ENCODE peak calls at places on chromosome 14, in four cellular contexts. L, I, Z and Q are unnamed samples.

GRCh38 chr14:64970041-64970440 is 2.1 kb downstream of the RAB15 start:
- DNase-seq in L (no peak), I (peak), Z (no peak), Q (no peak)

GRCh38 chr14:24928501-24928900 is 121.4 kb downstream of the STXBP6 start:
- DNase-seq in L (no peak), I (no peak), Z (no peak), Q (no peak)

GRCh38 chr14:66379116-66379515 is 107.1 kb upstream of the CCDC196 start:
- DNase-seq in L (peak), I (no peak), Z (peak), Q (no peak)

GRCh38 chr14:105498430-105499255 is 7.6 kb downstream of the TEDC1 start:
- DNase-seq in L (no peak), I (no peak), Z (no peak), Q (no peak)

GRCh38 chr14:36604757-36605505 is 22.5 kb upstream of the NKX2-8 start:
- DNase-seq in L (peak), I (peak), Z (peak), Q (no peak)

GRCh38 chr14:99757331-99758070 is 35.7 kb upstream of the EML1 start:
- DNase-seq in L (peak), I (no peak), Z (no peak), Q (peak)

GRCh38 chr14:30698463-30698862 is 76.3 kb downstream of the SCFD1 start:
- DNase-seq in L (no peak), I (no peak), Z (no peak), Q (no peak)

GRCh38 chr14:83777516-83777915 is 1752.4 kb upstream of the FLRT2 start:
- DNase-seq in L (no peak), I (no peak), Z (no peak), Q (no peak)

GRCh38 chr14:77314043-77314442 is 6.6 kb downstream of the POMT2 start:
- DNase-seq in L (peak), I (peak), Z (no peak), Q (no peak)

GRCh38 chr14:101007765-101008164 is 104.2 kb upstream of the RTL1 start:
- DNase-seq in L (no peak), I (no peak), Z (no peak), Q (no peak)

GRCh38 chr14:55051426-55052258 is at the start of gene MAPK1IP1L:
- DNase-seq in L (peak), I (peak), Z (peak), Q (peak)

GRCh38 chr14:56733396-56733795 is 76.9 kb downstream of the OTX2 start:
- DNase-seq in L (no peak), I (no peak), Z (no peak), Q (no peak)

GRCh38 chr14:91369628-91370445 is 47.8 kb downstream of the CCDC88C start:
- DNase-seq in L (no peak), I (no peak), Z (no peak), Q (no peak)

GRCh38 chr14:55450124-55450523 is 9.7 kb upstream of the TBPL2 start:
- DNase-seq in L (no peak), I (no peak), Z (peak), Q (no peak)

GRCh38 chr14:59328410-59328809 is 136.8 kb downstream of the GPR135 start:
- DNase-seq in L (no peak), I (no peak), Z (no peak), Q (no peak)

GRCh38 chr14:63276492-63277342 is 42.0 kb downstream of the GPHB5 start:
- DNase-seq in L (no peak), I (no peak), Z (no peak), Q (no peak)

GRCh38 chr14:36519431-36520321 is at the start of gene NKX2-1:
- DNase-seq in L (no peak), I (no peak), Z (peak), Q (no peak)

GRCh38 chr14:93105362-93105761 is 10.4 kb downstream of the ITPK1 start:
- DNase-seq in L (peak), I (peak), Z (no peak), Q (peak)

GRCh38 chr14:91237219-91237618 is 7.3 kb downstream of the GPR68 start:
- DNase-seq in L (no peak), I (no peak), Z (no peak), Q (no peak)

GRCh38 chr14:61064866-61065265 is 83.8 kb downstream of the SLC38A6 start:
- DNase-seq in L (no peak), I (no peak), Z (no peak), Q (no peak)

GRCh38 chr14:100371773-100372172 is 48.6 kb downstream of the SLC25A47 start:
- DNase-seq in L (no peak), I (no peak), Z (no peak), Q (no peak)

GRCh38 chr14:32469388-32470160 is 140.5 kb downstream of the AKAP6 start:
- DNase-seq in L (no peak), I (no peak), Z (no peak), Q (no peak)

GRCh38 chr14:59788176-59788575 is 82.4 kb downstream of the RTN1 start:
- DNase-seq in L (no peak), I (no peak), Z (no peak), Q (no peak)

GRCh38 chr14:57871487-57872080 is 5.7 kb upstream of the SLC35F4 start:
- DNase-seq in L (peak), I (no peak), Z (no peak), Q (no peak)

GRCh38 chr14:30551460-30551859 is 7.5 kb upstream of the G2E3 start:
- DNase-seq in L (no peak), I (no peak), Z (no peak), Q (no peak)

GRCh38 chr14:32372154-32372553 is 43.1 kb downstream of the AKAP6 start:
- DNase-seq in L (no peak), I (no peak), Z (no peak), Q (no peak)

GRCh38 chr14:67411820-67412421 is at the start of gene PLEK2:
- DNase-seq in L (peak), I (peak), Z (no peak), Q (no peak)

GRCh38 chr14:37329189-37330001 is 131.7 kb downstream of the MIPOL1 start:
- DNase-seq in L (no peak), I (no peak), Z (no peak), Q (no peak)

GRCh38 chr14:60151715-60152114 is 13.5 kb downstream of the DHRS7 start:
- DNase-seq in L (peak), I (peak), Z (peak), Q (peak)

GRCh38 chr14:77181603-77182437 is at the start of gene TMEM63C:
- DNase-seq in L (peak), I (peak), Z (no peak), Q (no peak)

GRCh38 chr14:64289571-64289970 is 4.6 kb downstream of the ESR2 start:
- DNase-seq in L (peak), I (no peak), Z (no peak), Q (no peak)

GRCh38 chr14:50822501-50823042 is 8.4 kb downstream of the NIN start:
- DNase-seq in L (no peak), I (no peak), Z (peak), Q (no peak)

GRCh38 chr14:63896278-63896720 is 43.5 kb downstream of the SYNE2 start:
- DNase-seq in L (peak), I (peak), Z (no peak), Q (peak)

GRCh38 chr14:31127690-31128089 is 79.9 kb downstream of the HECTD1 start:
- DNase-seq in L (no peak), I (no peak), Z (no peak), Q (no peak)

GRCh38 chr14:77457115-77457521 is 283 bp downstream of the VIPAS39 start:
- DNase-seq in L (no peak), I (no peak), Z (no peak), Q (no peak)

GRCh38 chr14:65243766-65244442 is 141.6 kb upstream of the MAX start:
- DNase-seq in L (no peak), I (no peak), Z (no peak), Q (no peak)

DNA sequence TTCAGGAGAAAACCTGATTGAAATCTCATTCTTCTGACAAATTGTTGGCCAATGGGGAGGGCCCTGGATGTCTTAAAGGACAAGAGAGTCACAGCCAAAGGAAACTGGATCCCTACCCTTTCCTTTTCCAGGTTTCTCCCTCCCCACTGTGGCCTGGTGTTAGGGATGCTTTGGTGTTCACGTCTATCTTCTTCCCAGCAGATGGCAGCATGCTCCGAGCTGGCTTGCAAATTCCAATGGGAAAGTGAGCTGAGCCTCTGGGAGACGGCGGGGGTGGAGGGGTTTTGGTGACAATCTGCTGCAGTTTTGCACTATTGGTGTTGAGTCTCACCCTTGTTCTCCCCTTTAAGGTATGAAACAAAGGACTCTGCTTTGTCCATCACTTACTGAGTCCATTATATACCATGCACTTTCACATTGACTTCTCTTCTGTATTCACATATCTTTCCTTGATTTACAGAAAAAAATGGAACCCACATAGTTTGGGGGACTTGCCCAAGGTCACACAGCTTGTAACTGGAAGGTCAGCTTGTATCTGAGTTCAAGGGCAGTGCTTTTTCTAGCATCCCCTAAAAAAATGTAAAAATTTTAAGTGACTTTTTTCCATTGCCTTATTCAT is 39.3 kb downstream of the CCDC177 start:
- DNase-seq in L (peak), I (peak), Z (no peak), Q (peak)
- TF ChIP-seq CTCF in L (peak), I (peak), Z (peak), Q (peak)

GRCh38 chr14:75277000-75277795 is 1.4 kb upstream of the FOS start:
- DNase-seq in L (peak), I (peak), Z (peak), Q (peak)
- TF ChIP-seq POLR2A in L (peak), I (peak), Z (peak), Q (peak)

GRCh38 chr14:20818861-20819260 is 16.2 kb upstream of the RNASE1 start:
- DNase-seq in L (no peak), I (no peak), Z (no peak), Q (no peak)
- TF ChIP-seq CTCF in L (no peak), I (no peak), Z (no peak), Q (no peak)

GRCh38 chr14:75002392-75003249 is at the start of gene EIF2B2:
- DNase-seq in L (peak), I (peak), Z (peak), Q (peak)
- TF ChIP-seq POLR2A in L (peak), I (peak), Z (no peak), Q (no peak)

DNA sequence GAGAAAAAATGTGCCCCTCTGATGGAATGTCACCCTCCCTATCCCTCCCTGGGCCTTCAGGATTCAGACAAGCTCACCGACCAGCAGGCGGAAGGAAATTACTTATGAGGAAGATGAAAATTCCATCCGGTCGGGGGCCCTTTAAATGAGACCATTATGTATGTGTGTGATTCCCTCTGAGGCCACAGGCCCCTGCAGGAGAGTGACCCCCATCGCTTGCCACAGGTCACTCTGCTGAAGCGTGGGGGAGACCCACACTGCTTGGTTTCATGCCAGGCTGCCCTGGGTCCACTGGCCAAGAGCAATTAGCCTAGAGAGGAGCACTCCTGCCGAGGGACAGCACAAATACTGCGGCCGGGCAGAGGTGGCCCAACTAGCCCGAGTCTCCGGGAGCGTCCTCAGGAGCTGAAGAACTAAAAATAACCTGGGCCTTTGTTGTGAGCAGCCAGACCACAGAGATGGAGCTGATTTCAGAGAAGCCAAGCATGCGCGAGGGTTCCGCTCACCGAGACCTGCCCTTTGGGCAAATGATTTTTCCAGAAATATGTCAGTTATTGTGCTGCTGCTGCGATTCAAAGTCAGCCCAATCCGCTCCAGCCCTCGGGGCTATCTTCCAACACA is 276.4 kb downstream of the DPF3 start:
- DNase-seq in L (no peak), I (no peak), Z (peak), Q (no peak)
- TF ChIP-seq CTCF in L (no peak), I (no peak), Z (no peak), Q (no peak)

DNA sequence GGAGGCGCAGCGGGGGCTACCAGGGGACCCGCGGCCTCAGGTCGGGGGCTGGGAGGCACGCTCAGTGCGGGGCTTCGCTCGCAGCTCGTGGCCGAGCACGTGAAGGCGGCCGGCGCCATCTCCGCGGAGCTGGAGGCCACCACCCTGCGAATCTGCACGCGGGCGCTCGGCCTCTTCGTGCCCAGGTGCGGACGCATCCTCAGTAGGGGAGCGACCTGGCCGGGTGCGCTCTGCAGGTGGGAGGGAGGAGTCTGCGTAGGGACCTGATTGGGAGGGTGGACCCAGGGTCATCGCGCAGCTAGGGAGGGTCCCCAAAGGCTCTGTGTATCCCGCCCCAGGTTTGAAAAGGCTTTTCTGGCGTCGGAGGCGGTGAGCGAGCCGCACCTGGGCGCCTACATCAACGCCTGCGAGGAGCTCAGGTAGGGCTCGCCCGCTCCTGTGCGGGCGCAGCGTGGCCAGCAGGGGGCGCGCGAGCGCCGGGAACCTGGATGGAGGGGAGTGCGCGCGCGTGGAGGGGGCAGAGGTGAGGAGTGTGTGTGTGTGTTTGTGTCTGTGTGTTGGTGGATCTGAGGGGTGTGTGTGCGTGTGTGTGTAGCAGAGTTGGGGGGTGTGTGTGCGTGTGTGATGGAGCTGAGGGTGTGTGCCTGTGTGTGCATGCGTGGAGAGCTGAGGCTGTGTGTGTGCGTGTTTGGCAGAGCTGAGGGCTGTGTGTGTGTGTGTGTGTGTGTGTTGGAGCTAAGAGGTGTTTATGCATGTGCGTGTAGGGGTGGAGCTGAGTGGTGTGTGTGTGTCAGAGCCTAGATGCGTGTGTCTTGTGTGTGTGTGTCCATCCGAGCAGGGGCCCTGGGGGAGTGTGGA is 10.4 kb downstream of the EXOC3L4 start:
- DNase-seq in L (no peak), I (peak), Z (no peak), Q (peak)
- TF ChIP-seq POLR2A in L (no peak), I (peak), Z (no peak), Q (no peak)

GRCh38 chr14:49541049-49541448 is 45.1 kb downstream of the RPS29 start:
- DNase-seq in L (no peak), I (no peak), Z (no peak), Q (no peak)
- TF ChIP-seq CTCF in L (no peak), I (no peak), Z (no peak), Q (no peak)

DNA sequence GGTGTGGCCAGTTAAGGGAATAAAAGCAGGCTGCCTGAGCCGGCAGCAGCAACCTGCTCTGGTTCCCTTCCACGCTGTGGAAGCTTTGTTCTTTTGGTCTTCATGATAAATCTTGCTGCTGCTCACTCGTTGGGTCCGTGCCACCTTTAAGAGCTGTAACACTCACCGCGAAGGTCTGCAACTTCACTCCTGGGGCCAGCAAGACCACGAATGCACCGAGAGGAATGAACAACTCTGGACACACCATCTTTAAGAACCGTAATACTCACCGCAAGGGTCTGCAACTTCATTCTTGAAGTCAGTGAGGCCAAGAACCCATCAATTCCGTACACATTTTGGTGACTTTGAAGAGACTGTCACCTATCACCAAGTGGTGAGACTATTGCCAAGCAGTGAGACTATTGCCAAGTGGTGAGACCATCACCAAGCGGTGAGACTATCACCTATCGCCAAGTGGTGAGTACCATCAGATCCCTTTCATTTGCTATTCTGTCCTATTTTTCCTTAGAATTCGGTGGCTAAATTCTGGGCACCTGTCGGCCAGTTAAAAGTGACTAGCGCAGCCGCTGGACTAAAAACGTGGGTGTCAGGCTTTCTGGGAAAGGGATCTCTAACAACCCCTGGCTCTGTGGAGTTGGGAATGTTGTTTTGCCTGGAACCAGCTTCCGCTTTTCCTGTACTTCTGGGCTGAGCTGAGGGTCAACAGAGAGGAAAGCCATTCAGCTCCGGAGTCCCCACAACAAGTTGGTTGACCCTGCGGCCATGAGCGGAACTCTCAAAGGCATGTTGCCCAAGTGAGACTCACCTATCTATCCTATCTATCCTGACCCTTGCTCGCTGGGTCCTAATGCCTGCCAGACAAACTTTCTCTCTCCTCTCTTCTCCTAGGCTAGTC is at the start of gene DHRS2:
- DNase-seq in L (no peak), I (no peak), Z (no peak), Q (no peak)
- TF ChIP-seq POLR2A in L (no peak), I (no peak), Z (no peak), Q (no peak)

GRCh38 chr14:94671870-94672444 is 59.8 kb downstream of the SERPINA3 start:
- DNase-seq in L (peak), I (no peak), Z (no peak), Q (no peak)
- TF ChIP-seq CTCF in L (peak), I (no peak), Z (no peak), Q (no peak)

GRCh38 chr14:21098134-21098891 is at the start of gene ZNF219:
- DNase-seq in L (peak), I (peak), Z (no peak), Q (peak)
- TF ChIP-seq POLR2A in L (peak), I (peak), Z (no peak), Q (no peak)